ENCODE peak calls at places on chromosomes 3 and 15, in four cellular contexts. T is A549, I is right lobe of liver, J is fibroblast of lung. G is an unnamed sample. For H3K4me1, the result is how much of the 10 kb centered on the place peaks cover.

GRCh38 chr15:63843901-63844317 is 10.2 kb upstream of the HERC1 start:
- DNase-seq in J (no peak), T (no peak), I (no peak), G (no peak)

GRCh38 chr3:107641572-107642307 is 119.0 kb downstream of the BBX start:
- DNase-seq in J (peak), I (no peak), T (no peak), G (no peak)

GRCh38 chr3:107999215-107999775 is 91.5 kb downstream of the CD47 start:
- DNase-seq in T (peak), J (no peak), I (no peak), G (no peak)

GRCh38 chr3:52670621-52671521 is 14.8 kb downstream of the PBRM1 start:
- DNase-seq in I (no peak), T (peak), J (peak), G (no peak)

GRCh38 chr3:102200126-102200525 is 234.7 kb upstream of the ZPLD1 start:
- DNase-seq in T (peak), J (no peak), I (no peak), G (no peak)

GRCh38 chr3:124985358-124985757 is 50.8 kb upstream of the MUC13 start:
- DNase-seq in I (no peak), T (peak), J (peak), G (peak)

GRCh38 chr15:43135351-43135750 is 2.0 kb downstream of the TMEM62 start:
- DNase-seq in T (no peak), I (no peak), J (no peak), G (no peak)

GRCh38 chr3:78589778-78590177 is 1178.0 kb downstream of the ROBO1 start:
- DNase-seq in T (no peak), J (no peak), I (no peak), G (no peak)

GRCh38 chr3:30078736-30079135 is 527.7 kb upstream of the TGFBR2 start:
- DNase-seq in I (no peak), J (no peak), T (no peak), G (no peak)

GRCh38 chr3:194880940-194881925 is 195.6 kb downstream of the FAM43A start:
- DNase-seq in T (no peak), J (no peak), I (no peak), G (no peak)

GRCh38 chr3:67875338-67875737 is 220.9 kb upstream of the SUCLG2 start:
- DNase-seq in T (peak), J (peak), I (peak), G (no peak)

GRCh38 chr3:42122261-42123011 is 31.3 kb downstream of the TRAK1 start:
- DNase-seq in I (no peak), J (no peak), T (no peak), G (no peak)

GRCh38 chr3:177596822-177597271 is 399.6 kb upstream of the TBL1XR1 start:
- DNase-seq in J (no peak), I (peak), T (no peak), G (no peak)

GRCh38 chr3:177597325-177598109 is 400.2 kb upstream of the TBL1XR1 start:
- DNase-seq in J (peak), T (no peak), I (peak), G (no peak)

GRCh38 chr3:177596248-177596821 is 399.1 kb upstream of the TBL1XR1 start:
- DNase-seq in I (no peak), T (peak), J (no peak), G (no peak)

GRCh38 chr3:177594096-177594495 is 396.8 kb upstream of the TBL1XR1 start:
- DNase-seq in J (no peak), I (no peak), T (peak), G (no peak)

GRCh38 chr3:177595789-177596188 is 398.5 kb upstream of the TBL1XR1 start:
- DNase-seq in J (peak), T (no peak), I (no peak), G (no peak)
- H3K4me1 ChIP-seq in J (under half), T (half or more), I (under half), G (under half)

GRCh38 chr3:20039765-20040475 is at the start of gene KAT2B:
- DNase-seq in J (peak), T (peak), I (peak), G (peak)

GRCh38 chr3:20039082-20039764 is 1.0 kb upstream of the KAT2B start:
- DNase-seq in T (no peak), I (no peak), J (no peak), G (no peak)

GRCh38 chr3:20041197-20041780 is 1.0 kb downstream of the KAT2B start:
- DNase-seq in J (peak), T (peak), I (peak), G (peak)

GRCh38 chr3:20042331-20042730 is 2.1 kb downstream of the KAT2B start:
- DNase-seq in I (no peak), J (no peak), T (no peak), G (no peak)

DNA sequence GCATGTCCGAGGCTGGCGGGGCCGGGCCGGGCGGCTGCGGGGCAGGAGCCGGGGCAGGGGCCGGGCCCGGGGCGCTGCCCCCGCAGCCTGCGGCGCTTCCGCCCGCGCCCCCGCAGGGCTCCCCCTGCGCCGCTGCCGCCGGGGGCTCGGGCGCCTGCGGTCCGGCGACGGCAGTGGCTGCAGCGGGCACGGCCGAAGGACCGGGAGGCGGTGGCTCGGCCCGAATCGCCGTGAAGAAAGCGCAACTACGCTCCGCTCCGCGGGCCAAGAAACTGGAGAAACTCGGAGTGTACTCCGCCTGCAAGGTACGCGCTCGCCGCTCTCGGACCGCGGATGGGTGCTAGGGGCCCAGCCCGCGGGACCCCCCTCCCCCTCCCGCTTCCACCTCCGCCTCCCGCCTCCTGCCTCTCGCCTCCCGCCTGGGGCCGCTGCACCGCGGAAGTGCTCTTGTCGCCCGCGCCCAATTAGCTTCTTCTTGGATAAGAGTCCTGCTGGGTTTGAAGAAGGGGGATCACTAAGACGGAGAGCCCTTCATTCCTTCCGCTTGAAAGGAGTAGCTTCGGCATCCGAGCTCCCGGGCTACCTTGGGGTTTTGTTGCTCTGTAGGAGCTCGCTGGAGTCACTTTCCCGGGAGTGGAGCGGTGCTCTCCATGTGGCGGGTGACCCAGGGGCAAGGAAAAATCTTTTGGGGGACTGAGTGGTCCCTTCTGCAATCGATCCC is 390 bp downstream of the KAT2B start:
- DNase-seq in J (peak), T (peak), I (peak), G (peak)
- TF ChIP-seq CTCF in J (peak), T (peak), I (peak), G (no peak)

GRCh38 chr3:186406669-186407635 is 44.9 kb upstream of the DGKG start:
- DNase-seq in I (no peak), T (no peak), J (no peak), G (peak)
- H3K4me3 ChIP-seq in I (no peak), T (no peak), J (no peak), G (no peak)

DNA sequence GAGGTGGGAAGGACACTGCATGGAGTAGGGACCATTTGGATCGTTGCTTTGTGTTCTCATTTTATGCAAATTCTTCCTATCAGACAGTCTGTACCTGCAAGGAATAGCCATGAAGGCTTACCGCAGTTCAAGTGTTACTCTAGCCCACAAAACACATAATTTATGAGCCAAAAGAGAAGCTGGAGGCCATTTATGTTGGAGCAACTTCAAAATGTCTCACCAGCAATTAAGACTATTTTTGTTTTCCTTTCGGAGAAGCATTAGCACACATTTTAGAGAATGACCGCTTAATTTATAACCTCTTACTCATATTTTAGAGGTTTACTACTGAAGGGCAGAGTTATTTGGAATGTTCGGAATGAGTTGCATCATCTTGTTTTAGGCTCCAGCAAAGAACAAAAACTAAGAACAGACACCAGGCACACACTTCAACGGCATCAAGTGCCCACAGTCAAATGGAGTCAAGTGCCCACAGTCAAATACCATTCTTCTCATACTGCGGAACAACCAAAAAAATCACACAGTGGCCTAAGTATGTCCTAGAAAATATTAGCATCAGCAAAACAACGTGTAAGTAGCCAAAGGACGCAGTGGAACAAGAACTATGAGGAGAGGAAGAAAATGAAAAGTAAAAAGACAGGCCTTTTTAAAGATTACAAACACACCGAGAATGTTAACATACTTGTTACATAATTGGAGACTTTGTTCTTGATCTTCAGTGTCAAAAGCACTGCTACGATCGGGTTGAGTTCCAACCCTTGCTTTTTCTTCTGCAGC is 17.5 kb upstream of the GOLGA8J start:
- DNase-seq in I (no peak), T (no peak), J (peak), G (no peak)
- H3K4me1 ChIP-seq in I (under half), T (under half), J (under half), G (under half)

GRCh38 chr15:48855501-48856440 is 22.2 kb upstream of the EID1 start:
- DNase-seq in T (peak), I (no peak), J (peak), G (no peak)
- TF ChIP-seq CTCF in T (peak), I (peak), J (peak), G (peak)

GRCh38 chr3:170277833-170278586 is 55.8 kb downstream of the PRKCI start:
- DNase-seq in I (no peak), J (peak), T (no peak), G (no peak)
- H3K4me3 ChIP-seq in I (no peak), J (no peak), T (no peak), G (no peak)

GRCh38 chr15:74782596-74783071 is 754 bp downstream of the CSK start:
- DNase-seq in I (no peak), T (no peak), J (no peak), G (no peak)

GRCh38 chr15:74784426-74784825 is 2.5 kb downstream of the CSK start:
- DNase-seq in J (no peak), I (no peak), T (no peak), G (no peak)

GRCh38 chr15:74781673-74782595 is at the start of gene CSK:
- DNase-seq in I (peak), J (peak), T (peak), G (peak)

GRCh38 chr15:74783808-74784175 is 1.9 kb downstream of the CSK start:
- DNase-seq in T (no peak), I (peak), J (no peak), G (peak)

GRCh38 chr15:74783072-74783807 is 1.4 kb downstream of the CSK start:
- DNase-seq in I (peak), T (no peak), J (peak), G (peak)
- H3K4me1 ChIP-seq in I (under half), T (under half), J (half or more), G (half or more)

G was measured in mucosa of descending colon.